ENCODE peak calls at places on chromosomes 7 and 10, in five cellular contexts. O, M, N, E and H are unnamed samples.
A peak's percentile ranks its signal among the peaks of the same experiment; 100 is the strongest.

GRCh38 chr7:25805027-25805687 is 346.8 kb upstream of the NFE2L3 start:
- DNase-seq in E (no peak), M (no peak), N (no peak), O (no peak), H (no peak)

GRCh38 chr7:43666938-43667337 is 62.4 kb downstream of the COA1 start:
- DNase-seq in E (no peak), O (no peak), M (no peak), N (no peak), H (no peak)

GRCh38 chr10:609868-610545 is 79.5 kb downstream of the DIP2C start:
- DNase-seq in M (no peak), O (no peak), E (peak; percentile 70), N (no peak), H (no peak)

GRCh38 chr10:35637456-35637855 is 4.6 kb downstream of the FZD8 start:
- DNase-seq in M (no peak), E (peak; percentile 68), O (no peak), N (no peak), H (no peak)

GRCh38 chr7:8109196-8110022 is 140.8 kb downstream of the GLCCI1 start:
- DNase-seq in E (no peak), M (no peak), N (no peak), O (no peak), H (no peak)

GRCh38 chr10:131577786-131578471 is 266.4 kb upstream of the TCERG1L start:
- DNase-seq in N (no peak), O (no peak), M (no peak), E (no peak), H (no peak)

GRCh38 chr10:29873941-29874340 is 185.4 kb downstream of the JCAD start:
- DNase-seq in E (no peak), O (no peak), N (no peak), M (no peak), H (no peak)

GRCh38 chr10:75508239-75508813 is 76.9 kb downstream of the LRMDA start:
- DNase-seq in M (no peak), N (no peak), E (no peak), O (no peak), H (no peak)

GRCh38 chr10:132266594-132267161 is 41.1 kb downstream of the STK32C start:
- DNase-seq in M (no peak), N (no peak), E (peak; percentile 50), O (no peak), H (no peak)

GRCh38 chr10:61159253-61159652 is 215.3 kb upstream of the RHOBTB1 start:
- DNase-seq in E (no peak), N (no peak), O (no peak), M (no peak), H (no peak)

GRCh38 chr7:129438839-129439640 is 4.8 kb downstream of the STRIP2 start:
- DNase-seq in M (no peak), O (peak; percentile 27), E (no peak), N (no peak), H (peak; percentile 62)